ENCODE peak calls at places on chromosomes 3 and 15, in four cellular contexts. S is CD4-positive, alpha-beta T cell; N is gastrocnemius medialis; H is NB4. V is an unnamed sample.

GRCh38 chr15:28260722-28261121 is 61.3 kb downstream of the HERC2 start:
- DNase-seq in N (peak), H (no peak), S (no peak), V (no peak)

GRCh38 chr3:174202561-174202960 is 656.6 kb upstream of the NAALADL2 start:
- DNase-seq in S (no peak), N (no peak), H (no peak), V (no peak)

GRCh38 chr3:183428140-183429023 is at the start of gene MCF2L2:
- DNase-seq in H (peak), S (peak), N (no peak), V (peak)

GRCh38 chr3:36923523-36923943 is 21.3 kb downstream of the TRANK1 start:
- DNase-seq in S (no peak), N (no peak), H (no peak), V (no peak)

GRCh38 chr15:73368301-73369072 is at the start of gene HCN4:
- DNase-seq in N (no peak), H (no peak), S (no peak), V (no peak)

GRCh38 chr15:40743921-40744809 is 10.9 kb downstream of the RMDN3 start:
- DNase-seq in N (no peak), H (peak), S (peak), V (no peak)

GRCh38 chr15:92226020-92226612 is 167.6 kb upstream of the ST8SIA2 start:
- DNase-seq in S (no peak), N (no peak), H (peak), V (no peak)

GRCh38 chr3:135908225-135908624 is 57.3 kb upstream of the PPP2R3A start:
- DNase-seq in N (no peak), H (no peak), S (no peak), V (no peak)

GRCh38 chr15:60993008-60993407 is 236.1 kb downstream of the RORA start:
- DNase-seq in N (no peak), S (no peak), H (no peak), V (no peak)

GRCh38 chr3:168248383-168249047 is 152.8 kb upstream of the GOLIM4 start:
- DNase-seq in S (no peak), N (no peak), H (no peak), V (no peak)

GRCh38 chr3:43155464-43156121 is 49.7 kb upstream of the POMGNT2 start:
- DNase-seq in S (no peak), H (peak), N (peak), V (no peak)

GRCh38 chr3:16993227-16993626 is 108.5 kb downstream of the PLCL2 start:
- DNase-seq in H (peak), N (no peak), S (no peak), V (no peak)

GRCh38 chr3:86990734-86991481 is at the start of gene VGLL3:
- DNase-seq in S (no peak), H (no peak), N (peak), V (no peak)

GRCh38 chr3:130242850-130243569 is 102.5 kb upstream of the COL6A5 start:
- DNase-seq in N (no peak), H (peak), S (no peak), V (no peak)

GRCh38 chr15:56042523-56042922 is 49.1 kb upstream of the NEDD4 start:
- DNase-seq in H (no peak), S (no peak), N (no peak), V (no peak)

GRCh38 chr3:120369000-120369399 is 19.8 kb upstream of the LRRC58 start:
- DNase-seq in S (no peak), N (no peak), H (no peak), V (no peak)

GRCh38 chr3:151428386-151428785 is 32.5 kb downstream of the IGSF10 start:
- DNase-seq in N (no peak), H (no peak), S (no peak), V (no peak)

GRCh38 chr3:99931059-99931458 is 113.4 kb downstream of the CMSS1 start:
- DNase-seq in N (no peak), S (no peak), H (no peak), V (no peak)

GRCh38 chr15:96345560-96346389 is 15.3 kb downstream of the NR2F2 start:
- DNase-seq in H (peak), S (no peak), N (peak), V (no peak)
- TF ChIP-seq CTCF in H (peak), S (no peak), N (peak), V (no peak)

GRCh38 chr15:77617507-77618285 is 15.0 kb downstream of the LINGO1 start:
- DNase-seq in N (no peak), S (no peak), H (peak), V (no peak)
- TF ChIP-seq CTCF in N (no peak), S (no peak), H (peak), V (no peak)

DNA sequence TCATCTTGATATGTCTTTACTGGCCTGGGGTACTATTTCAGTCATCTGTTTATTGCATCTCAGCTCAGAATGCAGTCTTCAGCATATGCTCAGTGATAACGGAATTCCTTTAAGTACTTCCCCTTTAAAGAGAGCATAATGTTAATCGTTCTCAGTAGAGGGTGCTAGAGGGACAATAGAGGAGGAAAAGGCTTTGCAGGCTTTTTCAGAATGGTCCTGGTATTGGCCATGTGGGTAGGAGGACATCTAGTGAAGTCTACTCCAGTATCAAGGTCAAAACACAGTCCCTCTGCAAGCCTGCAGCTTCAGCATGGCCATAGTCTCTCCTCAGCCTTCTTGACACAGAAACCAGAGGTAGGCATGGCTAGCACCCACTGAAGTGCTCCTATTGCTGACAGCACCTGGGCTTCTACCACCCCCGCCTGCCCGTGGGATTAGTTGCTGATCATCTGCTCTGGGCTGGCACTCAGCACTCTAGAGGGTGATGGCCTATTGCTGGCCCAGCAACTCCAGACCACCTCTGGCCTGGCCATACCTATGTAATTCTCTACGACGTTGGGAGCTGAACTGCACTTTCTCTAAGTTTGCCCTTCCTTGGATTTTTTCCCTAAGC is 65.4 kb downstream of the KCNH8 start:
- DNase-seq in S (no peak), N (no peak), H (peak), V (no peak)
- TF ChIP-seq CTCF in S (no peak), N (no peak), H (peak), V (no peak)

GRCh38 chr3:18127181-18127863 is 297.8 kb downstream of the SATB1 start:
- DNase-seq in S (no peak), N (no peak), H (peak), V (peak)
- TF ChIP-seq CTCF in S (no peak), N (no peak), H (no peak), V (no peak)

DNA sequence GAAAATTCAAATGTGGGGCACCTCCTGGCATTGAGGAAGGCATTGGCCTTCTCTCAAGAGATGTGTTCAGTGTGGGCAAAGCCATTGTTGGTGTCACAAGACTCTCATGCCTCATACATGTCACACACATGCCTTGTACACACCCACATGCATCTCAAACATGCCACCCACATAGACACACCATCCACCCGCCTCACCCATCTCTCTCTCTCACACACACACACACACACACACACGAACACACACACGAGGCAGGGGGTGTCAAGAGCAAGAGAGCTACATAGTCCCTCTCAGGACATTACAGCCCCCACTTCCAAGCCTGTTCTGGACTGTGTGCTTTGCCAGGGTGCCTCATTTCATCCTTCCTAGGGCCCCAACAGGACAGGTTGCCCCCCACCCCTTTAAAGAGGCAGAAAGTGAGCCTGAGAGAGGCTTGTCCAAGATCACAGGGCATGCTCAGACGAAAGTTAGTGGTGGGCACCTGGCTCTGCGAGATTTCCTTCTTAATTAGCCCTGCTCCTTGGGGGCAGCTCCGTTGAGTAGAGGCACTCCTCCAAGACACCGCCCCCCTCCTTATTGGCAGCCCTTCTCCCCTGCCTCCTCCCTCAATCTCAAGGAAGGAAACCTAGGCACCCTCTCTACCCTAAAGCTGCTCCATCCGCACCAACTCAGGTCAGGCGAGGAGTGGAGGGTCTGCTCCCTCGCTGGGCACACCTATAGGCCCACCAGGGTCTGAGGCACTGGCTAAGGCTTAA is 50.5 kb upstream of the CCDC174 start:
- DNase-seq in S (no peak), H (no peak), N (no peak), V (no peak)
- TF ChIP-seq CTCF in S (no peak), H (no peak), N (no peak), V (no peak)

GRCh38 chr3:52236424-52236886 is 2.5 kb downstream of the TWF2 start:
- DNase-seq in H (no peak), S (no peak), N (no peak), V (no peak)
- TF ChIP-seq CTCF in H (no peak), S (no peak), N (peak), V (no peak)

GRCh38 chr15:79172032-79172481 is 81.5 kb upstream of the RASGRF1 start:
- DNase-seq in S (no peak), H (no peak), N (no peak), V (no peak)
- TF ChIP-seq CTCF in S (no peak), H (no peak), N (no peak), V (no peak)

V was measured in activated B cell treated with CpG ODN at 0.5 μM for 24 hours.